ENCODE peak calls at places on chromosomes 13 and 19, in four cellular contexts. X, L, G and I are unnamed samples.
A peak's percentile ranks its signal among the peaks of the same experiment; 100 is the strongest.

GRCh38 chr13:113560645-113561416 is 23.7 kb upstream of the TFDP1 start:
- DNase-seq in L (no peak), X (no peak), G (no peak), I (no peak)

GRCh38 chr13:68160466-68160865 is 930.3 kb upstream of the PCDH9 start:
- DNase-seq in L (no peak), G (no peak), X (no peak), I (no peak)

GRCh38 chr13:22736084-22736767 is 444.6 kb upstream of the SGCG start:
- DNase-seq in G (no peak), L (no peak), X (no peak), I (no peak)

GRCh38 chr19:45485301-45486077 is 11.4 kb downstream of the RTN2 start:
- DNase-seq in G (peak; percentile 88), X (peak; percentile 85), L (peak; percentile 93), I (peak; percentile 90)

GRCh38 chr19:27776020-27776419 is 1436.9 kb downstream of the UQCRFS1 start:
- DNase-seq in X (peak; percentile 50), L (no peak), G (no peak), I (peak; percentile 31)

GRCh38 chr13:34901577-34901976 is 40.5 kb upstream of the NBEA start:
- DNase-seq in L (no peak), X (no peak), G (no peak), I (no peak)

GRCh38 chr19:37953125-37953524 is 46.1 kb downstream of the SIPA1L3 start:
- DNase-seq in L (no peak), X (no peak), G (no peak), I (no peak)

GRCh38 chr13:26202365-26202972 is 19.6 kb downstream of the RNF6 start:
- DNase-seq in L (no peak), G (no peak), X (no peak), I (peak; percentile 64)

GRCh38 chr19:44640518-44640917 is 3.2 kb upstream of the PVR start:
- DNase-seq in G (no peak), L (no peak), X (no peak), I (peak; percentile 58)

GRCh38 chr19:12133069-12133468 is 7.1 kb downstream of the ZNF20 start:
- DNase-seq in G (no peak), X (no peak), L (no peak), I (no peak)

GRCh38 chr13:34435338-34435737 is 506.7 kb upstream of the NBEA start:
- DNase-seq in X (no peak), L (no peak), G (no peak), I (no peak)

GRCh38 chr13:75869981-75870380 is 233.9 kb downstream of the LMO7 start:
- DNase-seq in G (no peak), X (no peak), L (no peak), I (no peak)

GRCh38 chr13:110646442-110647364 is 31.4 kb downstream of the NAXD start:
- DNase-seq in G (no peak), L (no peak), X (no peak), I (no peak)

GRCh38 chr19:6061420-6062130 is 48.7 kb downstream of the RFX2 start:
- DNase-seq in G (no peak), X (no peak), L (no peak), I (no peak)

GRCh38 chr19:5977222-5977784 is 637 bp downstream of the RANBP3 start:
- DNase-seq in L (no peak), X (no peak), G (no peak), I (no peak)

GRCh38 chr13:34943675-34944634 is 1.9 kb downstream of the NBEA start:
- DNase-seq in G (peak; percentile 21), X (no peak), L (no peak), I (no peak)

GRCh38 chr19:51830263-51830662 is 35.3 kb downstream of the FPR3 start:
- DNase-seq in G (no peak), L (no peak), X (no peak), I (no peak)

GRCh38 chr19:47545061-47545948 is 27.6 kb downstream of the ZNF541 start:
- DNase-seq in X (no peak), L (no peak), G (no peak), I (no peak)

GRCh38 chr19:30388819-30389218 is 16.6 kb downstream of the ZNF536 start:
- DNase-seq in X (no peak), L (no peak), G (no peak), I (no peak)

GRCh38 chr19:53980553-53981407 is 10.7 kb upstream of the CACNG6 start:
- DNase-seq in X (peak; percentile 37), L (peak; percentile 6), G (peak; percentile 62), I (peak; percentile 19)

GRCh38 chr19:1018393-1018792 is 2.5 kb downstream of the TMEM259 start:
- DNase-seq in G (no peak), L (no peak), X (no peak), I (no peak)

GRCh38 chr19:3054972-3055740 is 7.1 kb downstream of the TLE5 start:
- DNase-seq in X (peak; percentile 19), L (no peak), G (no peak), I (peak; percentile 17)

GRCh38 chr19:1214862-1215731 is 9.5 kb downstream of the STK11 start:
- DNase-seq in X (no peak), L (no peak), G (peak; percentile 83), I (no peak)

GRCh38 chr13:93066187-93066586 is 160.4 kb upstream of the GPC6 start:
- DNase-seq in G (no peak), L (no peak), X (no peak), I (peak; percentile 91)

GRCh38 chr13:23949736-23950135 is 52.4 kb upstream of the C1QTNF9B start:
- DNase-seq in L (no peak), X (no peak), G (peak; percentile 10), I (no peak)

DNA sequence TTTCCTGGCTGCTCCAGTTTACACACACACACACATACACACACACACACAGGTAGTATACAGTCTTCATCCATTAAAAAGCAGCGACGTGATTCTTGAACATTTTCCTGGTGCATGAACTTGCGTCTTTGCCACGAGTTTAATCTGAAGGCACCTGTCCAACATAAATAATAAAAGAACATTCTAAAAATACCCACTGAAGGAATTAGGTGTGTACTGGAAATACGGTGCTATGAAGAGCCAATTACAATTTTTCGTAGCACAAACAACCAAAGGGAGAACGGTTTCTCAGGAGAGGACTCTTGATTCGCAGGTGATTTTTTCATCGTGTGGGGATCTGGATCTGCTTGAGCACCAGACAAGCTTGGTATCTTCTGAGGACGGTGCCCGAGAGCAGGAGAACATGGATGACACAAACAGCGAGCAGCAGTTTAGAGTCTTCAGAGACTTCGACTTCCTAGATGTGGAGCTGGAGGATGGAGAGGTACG is 61.2 kb downstream of the ZAR1L start:
- DNase-seq in X (no peak), L (no peak), G (no peak), I (no peak)
- TF ChIP-seq MXI1 in X (no peak), L (no peak), G (no peak), I (no peak)

GRCh38 chr19:10670876-10671804 is 17.0 kb downstream of the ILF3 start:
- DNase-seq in X (no peak), L (no peak), G (no peak), I (no peak)
- H2AFZ ChIP-seq in X (no peak overlapping the region), L (no peak overlapping the region), G (no peak overlapping the region), I (no peak overlapping the region)

GRCh38 chr13:74771964-74772363 is 637.8 kb upstream of the KLF12 start:
- DNase-seq in G (no peak), L (no peak), X (no peak), I (peak; percentile 87)
- TF ChIP-seq MXI1 in G (no peak), L (no peak), X (no peak), I (no peak)

GRCh38 chr19:48836089-48837017 is at the start of gene HSD17B14:
- DNase-seq in L (no peak), G (peak; percentile 67), X (peak; percentile 29), I (no peak)
- H2AFZ ChIP-seq in L (peak within 1 kb of the TSS; percentile 80), G (peak within 1 kb of the TSS; percentile 96), X (peak within 1 kb of the TSS; percentile 99), I (peak within 1 kb of the TSS; percentile 81)

GRCh38 chr13:43662976-43663375 is 123.8 kb downstream of the ENOX1 start:
- DNase-seq in X (no peak), G (no peak), L (no peak), I (no peak)

GRCh38 chr13:43665388-43665787 is 121.4 kb downstream of the ENOX1 start:
- DNase-seq in L (no peak), X (no peak), G (peak; percentile 34), I (no peak)

GRCh38 chr13:43663474-43664090 is 123.2 kb downstream of the ENOX1 start:
- DNase-seq in L (no peak), X (no peak), G (no peak), I (peak; percentile 73)

GRCh38 chr13:43666403-43666802 is 120.4 kb downstream of the ENOX1 start:
- DNase-seq in X (no peak), G (no peak), L (no peak), I (no peak)

GRCh38 chr13:43664700-43665191 is 122.0 kb downstream of the ENOX1 start:
- DNase-seq in X (no peak), L (no peak), G (no peak), I (peak; percentile 74)
- TF ChIP-seq MXI1 in X (no peak), L (no peak), G (no peak), I (no peak)

DNA sequence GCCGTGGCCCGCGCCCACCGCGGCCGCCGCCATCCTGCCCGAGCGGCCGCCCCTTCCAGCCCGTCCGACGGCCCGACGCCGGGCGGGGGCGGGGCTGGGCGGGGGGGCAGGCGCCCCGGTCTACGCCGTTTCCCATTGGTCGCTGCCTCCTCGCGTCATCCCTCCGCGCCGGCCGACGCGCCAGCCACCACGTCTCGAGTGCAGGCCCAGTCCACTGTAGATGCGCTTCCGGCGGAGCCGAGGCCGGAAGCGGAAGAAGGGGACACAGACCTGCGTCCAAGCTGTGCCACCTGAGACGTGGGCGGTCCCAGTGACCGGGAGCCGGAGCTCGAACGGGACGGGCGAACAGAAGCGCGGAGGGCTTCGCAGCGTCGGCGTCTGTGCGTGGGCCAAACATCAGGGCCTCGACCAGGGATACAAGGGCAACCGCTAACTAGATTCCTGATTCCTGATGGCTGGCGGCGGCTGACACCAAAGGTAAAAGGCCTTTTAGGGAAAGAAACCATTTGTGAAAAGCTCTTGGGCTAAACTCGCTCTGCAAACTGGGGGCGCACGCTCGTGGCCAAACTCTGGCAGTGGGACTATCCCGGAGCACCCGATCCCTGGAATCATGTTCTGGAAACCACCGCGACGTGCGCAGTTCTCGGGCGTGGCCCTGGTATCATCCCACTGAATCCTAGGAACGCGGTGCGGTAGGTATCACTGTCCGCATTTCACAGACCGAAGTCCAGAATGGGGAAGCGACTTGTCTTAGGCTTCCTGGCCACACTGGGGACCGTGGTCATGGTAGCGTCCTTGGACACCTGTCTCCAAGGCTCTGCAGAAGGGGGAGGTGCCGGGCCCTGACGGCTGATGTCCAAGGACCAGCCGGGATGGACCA is at the start of gene SLC35E1:
- DNase-seq in X (peak; percentile 98), G (peak; percentile 100), L (peak; percentile 96), I (peak; percentile 94)
- H2AFZ ChIP-seq in X (peak within 1 kb of the TSS; percentile 81), G (peak within 1 kb of the TSS; percentile 79), L (no peak within 1 kb of the TSS), I (peak within 1 kb of the TSS; percentile 98)